ENCODE peak calls at places on chromosomes 3 and 15, in nine cellular contexts. I, T, E, O, R, N, C, W and G are unnamed samples.
A peak's percentile ranks its signal among the peaks of the same experiment; 100 is the strongest.

GRCh38 chr3:18527691-18528090 is 102.6 kb upstream of the SATB1 start:
- DNase-seq in N (no peak), I (no peak), O (no peak), T (no peak), W (no peak), C (no peak), R (no peak), E (no peak), G (no peak)

GRCh38 chr3:48595075-48595525 is at the start of gene COL7A1:
- DNase-seq in E (no peak), I (no peak), N (no peak), R (no peak), W (no peak), O (no peak), C (no peak), T (no peak), G (no peak)

GRCh38 chr3:31010491-31010890 is 116.0 kb upstream of the GADL1 start:
- DNase-seq in T (no peak), W (no peak), O (no peak), N (no peak), E (no peak), I (no peak), C (no peak), R (peak; percentile 52), G (no peak)

GRCh38 chr3:38645601-38646000 is 3.9 kb downstream of the SCN5A start:
- DNase-seq in N (no peak), W (no peak), T (no peak), I (no peak), E (no peak), O (no peak), C (no peak), R (no peak), G (no peak)

GRCh38 chr15:42736178-42736792 is 643 bp downstream of the CDAN1 start:
- DNase-seq in E (peak; percentile 73), O (no peak), R (no peak), T (no peak), C (no peak), N (peak; percentile 47), W (no peak), I (no peak), G (peak; percentile 38)

GRCh38 chr15:31279221-31280036 is 47.2 kb upstream of the KLF13 start:
- DNase-seq in N (no peak), I (peak; percentile 11), O (peak; percentile 48), W (no peak), E (no peak), R (no peak), T (no peak), C (no peak), G (no peak)

GRCh38 chr15:58918239-58918638 is 15.2 kb downstream of the SLTM start:
- DNase-seq in O (no peak), T (no peak), R (no peak), I (no peak), C (no peak), W (no peak), E (no peak), N (no peak), G (no peak)

GRCh38 chr15:77001351-77001750 is 6.4 kb downstream of the PSTPIP1 start:
- DNase-seq in T (no peak), W (no peak), R (no peak), N (no peak), C (no peak), I (no peak), E (no peak), O (no peak), G (no peak)

GRCh38 chr15:38707802-38708671 is 143.4 kb upstream of the RASGRP1 start:
- DNase-seq in R (peak; percentile 80), N (peak; percentile 24), C (no peak), E (peak; percentile 68), I (peak; percentile 38), T (peak; percentile 57), O (peak; percentile 54), W (no peak), G (no peak)

GRCh38 chr15:47246317-47246716 is 471.0 kb upstream of the SEMA6D start:
- DNase-seq in E (no peak), N (no peak), W (no peak), T (no peak), R (peak; percentile 13), I (no peak), O (no peak), C (no peak), G (no peak)

GRCh38 chr3:171184372-171184771 is 157.9 kb upstream of the SLC2A2 start:
- DNase-seq in E (no peak), N (no peak), R (no peak), O (no peak), I (no peak), T (no peak), W (no peak), C (peak; percentile 76), G (no peak)

GRCh38 chr3:171365489-171365888 is 94.7 kb downstream of the TNIK start:
- DNase-seq in E (no peak), C (no peak), N (no peak), W (no peak), R (no peak), T (no peak), I (no peak), O (no peak), G (no peak)

DNA sequence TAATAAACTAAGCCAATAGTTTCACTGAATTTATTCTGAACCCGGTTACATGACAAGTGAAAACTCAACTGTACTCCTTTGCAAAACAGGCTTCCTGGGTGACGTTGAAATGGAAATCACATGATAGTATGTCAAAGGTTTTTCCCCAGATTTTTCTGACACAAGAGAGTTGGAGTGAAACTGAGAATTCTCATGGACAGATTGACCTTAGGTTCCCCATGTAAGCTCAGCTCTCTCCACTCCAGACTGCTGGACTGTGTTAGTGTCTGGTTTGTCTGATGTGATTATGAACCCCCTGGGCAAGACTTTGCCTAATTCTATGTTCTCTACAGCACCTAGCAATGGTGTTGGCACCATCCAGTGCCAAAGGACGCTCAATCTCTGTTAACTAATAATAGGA is 219.7 kb upstream of the COL8A1 start:
- DNase-seq in T (no peak), N (no peak), R (no peak), W (no peak), E (no peak), O (no peak), C (peak; percentile 79), I (no peak), G (no peak)
- TF ChIP-seq POLR2A in T (no peak), N (no peak), R (no peak), W (no peak), E (no peak), O (no peak), C (no peak), I (no peak), G (no peak)

DNA sequence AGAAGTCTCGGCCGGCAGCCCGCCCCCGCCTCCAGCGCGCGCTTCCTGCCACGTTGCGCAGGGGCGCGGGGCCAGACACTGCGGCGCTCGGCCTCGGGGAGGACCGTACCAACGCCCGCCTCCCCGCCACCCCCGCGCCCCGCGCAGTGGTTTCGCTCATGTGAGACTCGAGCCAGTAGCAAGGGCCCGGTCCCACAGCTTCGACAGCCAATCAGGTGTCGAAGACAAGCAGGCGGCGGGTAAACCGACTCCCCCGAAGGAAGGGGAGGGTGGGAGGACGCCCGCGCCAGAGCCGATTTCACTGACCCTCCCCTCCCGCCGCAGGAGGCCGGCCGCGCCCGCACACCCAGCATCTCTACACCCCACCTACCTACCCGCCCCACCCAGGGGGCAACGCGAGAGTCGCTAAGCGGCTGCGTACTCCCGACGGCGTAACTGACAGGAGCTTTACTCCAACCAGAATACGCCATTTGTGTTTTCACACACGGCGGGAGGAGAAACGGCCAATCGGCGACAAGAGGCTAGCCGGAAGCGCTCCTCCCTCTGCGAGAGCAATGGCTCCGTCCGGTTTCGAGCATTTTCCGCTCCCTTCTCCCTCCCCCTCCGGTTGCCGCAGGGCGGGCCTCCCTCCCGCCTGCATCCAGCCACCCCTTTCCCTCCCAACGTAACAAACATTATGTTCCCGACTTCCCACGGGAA is 634 bp upstream of the SETD5 start:
- DNase-seq in E (peak; percentile 91), W (peak; percentile 99), C (peak; percentile 98), O (peak; percentile 99), N (peak; percentile 99), I (peak; percentile 98), T (peak; percentile 99), R (peak; percentile 100), G (peak; percentile 80)
- TF ChIP-seq POLR2A in E (no peak), W (peak; percentile 46), C (peak; percentile 93), O (no peak), N (no peak), I (no peak), T (peak; percentile 7), R (peak; percentile 98), G (peak; percentile 37)

GRCh38 chr3:112134335-112135124 is 1.5 kb upstream of the GCSAM start:
- DNase-seq in R (no peak), O (peak; percentile 37), C (no peak), I (no peak), N (no peak), T (no peak), W (no peak), E (no peak), G (no peak)

GRCh38 chr3:112133606-112134334 is 722 bp upstream of the GCSAM start:
- DNase-seq in E (no peak), C (no peak), N (no peak), I (no peak), T (no peak), O (no peak), R (no peak), W (no peak), G (no peak)

GRCh38 chr3:112140584-112140983 is 7.5 kb upstream of the GCSAM start:
- DNase-seq in C (no peak), W (no peak), R (no peak), T (no peak), N (no peak), I (no peak), O (no peak), E (no peak), G (no peak)

GRCh38 chr3:112136046-112136445 is 3.0 kb upstream of the GCSAM start:
- DNase-seq in O (no peak), C (no peak), N (no peak), I (no peak), T (no peak), W (no peak), R (no peak), E (no peak), G (no peak)

DNA sequence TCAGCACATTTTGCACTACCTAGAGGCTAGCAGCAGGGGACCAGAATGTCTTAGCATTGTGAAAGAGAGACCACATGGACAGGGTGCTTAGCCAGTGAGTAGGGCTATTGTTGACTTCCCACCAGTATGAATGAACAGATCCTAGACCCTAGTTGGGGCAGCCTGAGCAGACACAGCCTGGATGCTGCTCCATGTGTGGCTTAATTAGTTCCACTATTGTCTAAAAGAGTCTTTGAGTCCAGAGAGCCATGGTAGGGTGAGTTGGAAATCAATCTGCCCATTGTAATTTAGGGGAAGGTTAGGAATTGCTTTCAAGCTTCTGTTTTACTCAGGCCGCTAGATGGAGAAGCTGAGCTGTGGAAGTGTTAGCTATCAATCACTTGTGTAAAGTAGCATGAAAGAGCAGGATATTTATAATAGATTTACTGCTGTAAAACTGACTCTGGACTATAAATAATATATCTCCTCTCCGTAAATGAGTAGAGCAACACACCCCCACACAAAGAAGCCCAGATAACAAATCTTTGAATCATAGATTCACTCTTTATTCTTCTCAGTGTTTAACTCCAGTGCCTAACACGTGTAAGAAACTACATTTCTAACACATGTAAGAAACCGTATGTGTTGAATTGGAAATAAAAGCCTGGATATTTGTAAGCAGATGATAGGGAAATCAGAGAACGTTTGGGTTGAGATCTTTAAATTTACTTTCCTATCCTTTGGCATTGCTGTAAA is 4.1 kb upstream of the GCSAM start:
- DNase-seq in T (peak; percentile 65), W (no peak), O (no peak), R (peak; percentile 34), I (peak; percentile 37), C (no peak), N (no peak), E (no peak), G (no peak)
- TF ChIP-seq POLR2A in T (no peak), W (no peak), O (no peak), R (no peak), I (no peak), C (peak; percentile 67), N (no peak), E (no peak), G (no peak)

GRCh38 chr3:141370065-141370533 is 1.8 kb downstream of the ZBTB38 start:
- DNase-seq in W (peak; percentile 70), E (peak; percentile 82), C (peak; percentile 96), R (peak; percentile 90), T (peak; percentile 92), I (peak; percentile 50), N (peak; percentile 48), O (peak; percentile 82), G (no peak)
- TF ChIP-seq POLR2A in W (no peak), E (peak; percentile 65), C (peak; percentile 53), R (no peak), T (no peak), I (no peak), N (peak; percentile 52), O (no peak), G (no peak)